ENCODE peak calls at places on chromosome 15, in four cellular contexts. J, I, M and H are unnamed samples.

GRCh38 chr15:41263891-41264351 is 32.9 kb downstream of the CHP1 start:
- DNase-seq in J (no peak), I (no peak), M (no peak), H (peak)

GRCh38 chr15:35975941-35976340 is 430.0 kb upstream of the DPH6 start:
- DNase-seq in J (no peak), I (no peak), M (no peak), H (no peak)

GRCh38 chr15:85742186-85742751 is 52.5 kb downstream of the KLHL25 start:
- DNase-seq in J (no peak), I (no peak), M (no peak), H (no peak)

GRCh38 chr15:69031013-69032001 is 16.8 kb downstream of the NOX5 start:
- DNase-seq in J (peak), I (peak), M (peak), H (peak)

GRCh38 chr15:67397139-67397538 is 123.8 kb upstream of the C15orf61 start:
- DNase-seq in J (no peak), I (no peak), M (no peak), H (no peak)

GRCh38 chr15:55740981-55741591 is 1.9 kb downstream of the PRTG start:
- DNase-seq in J (no peak), I (no peak), M (no peak), H (no peak)

GRCh38 chr15:71599404-71600225 is 210.7 kb upstream of the NR2E3 start:
- DNase-seq in J (no peak), I (peak), M (no peak), H (no peak)

GRCh38 chr15:41557673-41558399 is 1.2 kb upstream of the TYRO3 start:
- DNase-seq in J (peak), I (peak), M (peak), H (peak)

GRCh38 chr15:85073556-85074194 is 92.0 kb downstream of the PDE8A start:
- DNase-seq in J (no peak), I (no peak), M (no peak), H (no peak)

GRCh38 chr15:41904487-41905359 is 10.9 kb upstream of the SPTBN5 start:
- DNase-seq in J (peak), I (peak), M (peak), H (peak)

GRCh38 chr15:40232625-40233070 is 6.2 kb upstream of the PAK6 start:
- DNase-seq in J (no peak), I (no peak), M (no peak), H (no peak)

GRCh38 chr15:40265875-40266274 is 17.0 kb downstream of the ANKRD63 start:
- DNase-seq in J (no peak), I (no peak), M (no peak), H (no peak)

GRCh38 chr15:65067645-65068416 is at the start of gene RASL12:
- DNase-seq in J (no peak), I (no peak), M (peak), H (peak)

GRCh38 chr15:72306211-72306785 is 13.7 kb downstream of the CELF6 start:
- DNase-seq in J (peak), I (no peak), M (peak), H (peak)

GRCh38 chr15:81323944-81324881 is at the start of gene STARD5:
- DNase-seq in J (peak), I (peak), M (peak), H (peak)

GRCh38 chr15:84661001-84661400 is 3.0 kb upstream of the NMB start:
- DNase-seq in J (no peak), I (no peak), M (no peak), H (no peak)

GRCh38 chr15:61266916-61267315 is 37.8 kb upstream of the RORA start:
- DNase-seq in J (no peak), I (no peak), M (no peak), H (no peak)

GRCh38 chr15:66865622-66866611 is 163.9 kb downstream of the SMAD6 start:
- DNase-seq in J (no peak), I (no peak), M (no peak), H (peak)

GRCh38 chr15:37009288-37009687 is 91.1 kb downstream of the MEIS2 start:
- DNase-seq in J (no peak), I (no peak), M (no peak), H (no peak)

GRCh38 chr15:99433757-99434211 is 132.0 kb upstream of the MEF2A start:
- DNase-seq in J (no peak), I (peak), M (no peak), H (no peak)

GRCh38 chr15:68818088-68818670 is 2.5 kb downstream of the ANP32A start:
- DNase-seq in J (peak), I (peak), M (peak), H (peak)

GRCh38 chr15:80948651-80949292 is 40.8 kb downstream of the MESD start:
- DNase-seq in J (no peak), I (no peak), M (no peak), H (no peak)

GRCh38 chr15:76163429-76164020 is 103.7 kb downstream of the TMEM266 start:
- DNase-seq in J (no peak), I (peak), M (no peak), H (no peak)

GRCh38 chr15:92821491-92822116 is 78.5 kb upstream of the CHD2 start:
- DNase-seq in J (no peak), I (no peak), M (no peak), H (no peak)

GRCh38 chr15:81062937-81063336 is 62.2 kb downstream of the TLNRD1 start:
- DNase-seq in J (no peak), I (no peak), M (no peak), H (no peak)

GRCh38 chr15:65055201-65055870 is 10.1 kb downstream of the SLC51B start:
- DNase-seq in J (no peak), I (no peak), M (no peak), H (no peak)

GRCh38 chr15:77634266-77634962 is 1.7 kb upstream of the LINGO1 start:
- DNase-seq in J (peak), I (peak), M (peak), H (peak)

GRCh38 chr15:101579766-101580165 is 72.4 kb downstream of the TM2D3 start:
- DNase-seq in J (no peak), I (no peak), M (no peak), H (no peak)

GRCh38 chr15:74956648-74957300 is at the start of gene RPP25:
- DNase-seq in J (peak), I (peak), M (peak), H (peak)

GRCh38 chr15:71940004-71940588 is 129.7 kb downstream of the NR2E3 start:
- DNase-seq in J (no peak), I (no peak), M (no peak), H (no peak)

GRCh38 chr15:96893159-96893906 is 562.8 kb downstream of the NR2F2 start:
- DNase-seq in J (no peak), I (no peak), M (peak), H (no peak)